ENCODE peak calls at places on chromosomes 7 and 10, in ten cellular contexts. W is IMR-90, M is ovary, E is transverse colon, B is Peyer's patch, H is prostate gland, N is uterus, U is endothelial cell of umbilical vein, F is esophagus muscularis mucosa, J is HCT116. S is an unnamed sample.

GRCh38 chr10:124802313-124802675 is 675 bp downstream of the ABRAXAS2 start:
- DNase-seq in W (no peak), M (no peak), E (no peak), B (no peak), H (no peak), N (no peak), U (peak), F (no peak), J (no peak), S (no peak)

GRCh38 chr10:128723631-128724205 is 597.5 kb upstream of the MKI67 start:
- DNase-seq in W (no peak), M (no peak), E (no peak), B (no peak), H (no peak), N (no peak), U (no peak), F (no peak), J (no peak), S (no peak)

GRCh38 chr10:99834410-99834809 is 52.0 kb downstream of the ABCC2 start:
- DNase-seq in W (peak), M (no peak), E (no peak), B (no peak), H (no peak), N (no peak), U (no peak), F (no peak), J (peak), S (no peak)

GRCh38 chr7:91537260-91538152 is 273.3 kb downstream of the FZD1 start:
- DNase-seq in W (no peak), M (no peak), E (no peak), B (no peak), H (no peak), N (no peak), U (no peak), F (no peak), J (no peak), S (no peak)

GRCh38 chr10:96025566-96025965 is 17.8 kb upstream of the CCNJ start:
- DNase-seq in W (peak), M (no peak), E (no peak), B (no peak), H (no peak), N (no peak), U (peak), F (no peak), J (peak), S (no peak)

GRCh38 chr10:35735412-35735811 is 93.3 kb upstream of the FZD8 start:
- DNase-seq in W (peak), M (no peak), E (no peak), B (no peak), H (no peak), N (no peak), U (no peak), F (peak), J (no peak), S (no peak)

GRCh38 chr7:104900525-104900924 is 113.5 kb upstream of the KMT2E start:
- DNase-seq in W (no peak), M (no peak), E (no peak), B (no peak), H (no peak), N (no peak), U (no peak), F (no peak), J (no peak), S (no peak)

GRCh38 chr10:30527623-30528426 is 93.8 kb downstream of the MAP3K8 start:
- DNase-seq in W (no peak), M (no peak), E (no peak), B (no peak), H (no peak), N (no peak), U (no peak), F (no peak), J (no peak), S (no peak)

GRCh38 chr10:102113956-102114857 is 6.0 kb downstream of the LDB1 start:
- DNase-seq in W (no peak), M (peak), E (peak), B (peak), H (no peak), N (peak), U (peak), F (no peak), J (no peak), S (peak)

GRCh38 chr10:24209421-24209770 is 458 bp downstream of the KIAA1217 start:
- DNase-seq in W (peak), M (no peak), E (no peak), B (no peak), H (no peak), N (no peak), U (no peak), F (no peak), J (no peak), S (no peak)

GRCh38 chr7:142301299-142301698 is 43.4 kb upstream of the PRSS58 start:
- DNase-seq in W (no peak), M (no peak), E (no peak), B (no peak), H (no peak), N (no peak), U (no peak), F (peak), J (no peak), S (no peak)

GRCh38 chr7:140156460-140157080 is 20.2 kb downstream of the KDM7A start:
- DNase-seq in W (no peak), M (no peak), E (no peak), B (no peak), H (no peak), N (no peak), U (no peak), F (no peak), J (no peak), S (no peak)

GRCh38 chr10:43598447-43598846 is 7.8 kb upstream of the ZNF485 start:
- DNase-seq in W (peak), M (no peak), E (no peak), B (no peak), H (no peak), N (no peak), U (no peak), F (peak), J (no peak), S (peak)
- H3K4me3 ChIP-seq in W (no peak), M (no peak), E (no peak), B (no peak), H (no peak), N (no peak), U (no peak), F (no peak), J (no peak), S (no peak)

DNA sequence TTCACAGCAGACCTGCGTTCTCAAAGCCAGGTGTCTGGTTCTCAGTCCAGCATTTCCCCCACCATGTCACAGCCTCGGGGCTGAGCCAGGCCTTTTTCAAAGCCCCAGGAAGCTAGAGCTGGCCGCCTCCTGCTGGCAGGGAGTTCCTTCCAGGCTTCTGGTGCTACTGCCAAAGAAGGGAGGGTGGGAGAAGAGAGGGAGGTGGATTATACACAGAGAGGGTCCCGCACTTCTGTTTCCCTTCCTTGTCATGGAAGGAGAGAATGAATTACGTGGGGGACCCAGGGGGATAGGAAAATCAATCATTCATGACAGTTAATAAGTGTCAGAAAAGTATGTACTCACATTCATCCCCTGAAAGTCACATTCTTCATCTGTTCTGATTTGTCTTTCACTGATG is 600 bp upstream of the LGI1 start:
- DNase-seq in W (no peak), M (no peak), E (no peak), B (no peak), H (no peak), N (no peak), U (no peak), F (no peak), J (no peak), S (no peak)
- TF ChIP-seq CTCF in W (no peak), M (no peak), E (no peak), B (no peak), H (no peak), N (no peak), U (no peak), F (no peak), J (no peak), S (no peak)

GRCh38 chr7:93921607-93922446 is at the start of gene GNG11:
- DNase-seq in W (peak), M (peak), E (peak), B (peak), H (peak), N (peak), U (peak), F (no peak), J (no peak), S (peak)
- TF ChIP-seq POLR2A in W (peak), M (no peak), E (no peak), B (no peak), H (no peak), N (peak), U (peak), F (no peak), J (no peak), S (peak)

GRCh38 chr10:27319752-27320561 is 79.4 kb upstream of the ACBD5 start:
- DNase-seq in W (peak), M (no peak), E (peak), B (peak), H (peak), N (peak), U (peak), F (no peak), J (no peak), S (peak)
- H3K4me3 ChIP-seq in W (no peak), M (no peak), E (peak), B (peak), H (peak), N (no peak), U (peak), F (peak), J (no peak), S (peak)

S was measured in heart left ventricle.